ENCODE peak calls at places on chromosomes 7 and 10, in four cellular contexts. A, W, T and I are unnamed samples.

GRCh38 chr7:138286846-138287245 is 173.2 kb upstream of the TRIM24 start:
- DNase-seq in A (no peak), T (no peak), W (no peak), I (no peak)

GRCh38 chr7:4129481-4130122 is 552.5 kb upstream of the FOXK1 start:
- DNase-seq in W (no peak), A (no peak), T (no peak), I (no peak)

GRCh38 chr7:70833726-70834125 is 298.2 kb upstream of the GALNT17 start:
- DNase-seq in T (no peak), A (peak), W (no peak), I (no peak)

GRCh38 chr7:90692396-90692795 is 96.3 kb downstream of the CDK14 start:
- DNase-seq in A (no peak), W (no peak), T (no peak), I (no peak)

GRCh38 chr7:7183833-7184463 is 1.6 kb downstream of the C1GALT1 start:
- DNase-seq in W (no peak), T (no peak), A (peak), I (no peak)

GRCh38 chr7:98346515-98347069 is 54.3 kb downstream of the BAIAP2L1 start:
- DNase-seq in A (no peak), T (no peak), W (no peak), I (no peak)

GRCh38 chr7:22061781-22062180 is 116.1 kb upstream of the CDCA7L start:
- DNase-seq in A (peak), W (no peak), T (no peak), I (no peak)

GRCh38 chr10:47058961-47059391 is 147.7 kb downstream of the PTPN20 start:
- DNase-seq in A (peak), W (no peak), T (no peak), I (no peak)

GRCh38 chr7:66921396-66921917 is 432 bp downstream of the TMEM248 start:
- DNase-seq in A (peak), W (peak), T (peak), I (no peak)

GRCh38 chr10:80468002-80468401 is 13.9 kb downstream of the TSPAN14 start:
- DNase-seq in A (no peak), W (peak), T (peak), I (no peak)

GRCh38 chr10:3080608-3081007 is 13.3 kb downstream of the PFKP start:
- DNase-seq in A (no peak), T (no peak), W (no peak), I (no peak)

GRCh38 chr7:48887500-48887899 is 36.8 kb upstream of the CDC14C start:
- DNase-seq in W (no peak), T (no peak), A (peak), I (no peak)

GRCh38 chr7:30726296-30727006 is 25.5 kb upstream of the INMT start:
- DNase-seq in A (no peak), W (no peak), T (no peak), I (no peak)

GRCh38 chr7:94941844-94942632 is 34.6 kb downstream of the PPP1R9A start:
- DNase-seq in W (no peak), A (no peak), T (no peak), I (no peak)

GRCh38 chr10:110563132-110563531 is 4.4 kb upstream of the SMC3 start:
- DNase-seq in A (no peak), W (peak), T (no peak), I (no peak)

GRCh38 chr7:109343662-109344061 is 774.0 kb downstream of the DNAJB9 start:
- DNase-seq in A (no peak), T (no peak), W (no peak), I (no peak)

GRCh38 chr7:120041798-120042197 is 231.2 kb upstream of the KCND2 start:
- DNase-seq in A (no peak), T (no peak), W (no peak), I (no peak)

GRCh38 chr7:135519871-135520270 is 10.0 kb upstream of the CNOT4 start:
- DNase-seq in W (no peak), T (no peak), A (no peak), I (no peak)

GRCh38 chr10:60645928-60646433 is 132.3 kb upstream of the CDK1 start:
- DNase-seq in T (no peak), A (no peak), W (no peak), I (no peak)

GRCh38 chr7:2979276-2979675 is 64.4 kb downstream of the CARD11 start:
- DNase-seq in W (no peak), A (no peak), T (no peak), I (no peak)

GRCh38 chr7:1721047-1721687 is 51.1 kb downstream of the ELFN1 start:
- DNase-seq in T (no peak), A (peak), W (no peak), I (no peak)

GRCh38 chr7:39633563-39634550 is 10.5 kb downstream of the RALA start:
- DNase-seq in T (no peak), A (peak), W (no peak), I (no peak)

GRCh38 chr7:28700790-28701203 is 257.3 kb downstream of the TRIL start:
- DNase-seq in W (no peak), A (no peak), T (no peak), I (no peak)

GRCh38 chr7:131961281-131961680 is 404.9 kb upstream of the PODXL start:
- DNase-seq in W (no peak), T (no peak), A (no peak), I (no peak)

GRCh38 chr10:101467286-101467770 is 113.4 kb downstream of the BTRC start:
- DNase-seq in W (no peak), A (peak), T (peak), I (no peak)

GRCh38 chr10:104546756-104547155 is 94.3 kb upstream of the SORCS3 start:
- DNase-seq in T (no peak), W (no peak), A (no peak), I (no peak)

GRCh38 chr10:11719496-11719895 is 22.7 kb upstream of the ECHDC3 start:
- DNase-seq in A (no peak), W (no peak), T (no peak), I (no peak)

GRCh38 chr7:90225601-90226000 is 14.1 kb downstream of the STEAP2 start:
- DNase-seq in A (no peak), W (no peak), T (no peak), I (no peak)

GRCh38 chr10:59709472-59710125 is at the start of gene SLC16A9:
- DNase-seq in T (no peak), W (peak), A (peak), I (peak)

GRCh38 chr7:151123485-151124204 is 37.4 kb downstream of the AGAP3 start:
- DNase-seq in A (peak), W (peak), T (peak), I (peak)

GRCh38 chr7:29806131-29806792 is at the start of gene WIPF3:
- DNase-seq in T (no peak), A (no peak), W (peak), I (no peak)

GRCh38 chr10:14773551-14774213 is 1.0 kb downstream of the FAM107B start:
- DNase-seq in T (no peak), A (no peak), W (no peak), I (no peak)

GRCh38 chr10:44314802-44315460 is 70.0 kb downstream of the CXCL12 start:
- DNase-seq in T (no peak), W (no peak), A (no peak), I (no peak)

GRCh38 chr10:46284286-46285229 is 2.2 kb upstream of the ANTXRL start:
- DNase-seq in T (peak), W (peak), A (peak), I (peak)